ENCODE peak calls at places on chromosomes 3 and 15, in ten cellular contexts. B, R, U, Z, H, M, W, D, X and S are unnamed samples.

GRCh38 chr3:175005193-175005592 is 146.1 kb downstream of the NAALADL2 start:
- DNase-seq in H (no peak), R (no peak), M (no peak), B (no peak), X (no peak), D (no peak), U (no peak), W (no peak), Z (no peak), S (no peak)

GRCh38 chr15:59539799-59540198 is 71.8 kb upstream of the GCNT3 start:
- DNase-seq in U (peak; percentile 20), X (no peak), M (no peak), R (no peak), Z (no peak), D (no peak), W (no peak), H (no peak), B (no peak), S (no peak)

GRCh38 chr15:67902579-67902979 is 62.7 kb upstream of the RNU6-1 start:
- DNase-seq in H (no peak), Z (no peak), D (no peak), M (no peak), R (no peak), B (no peak), X (no peak), W (no peak), U (no peak), S (no peak)

GRCh38 chr3:194782767-194783404 is 97.2 kb downstream of the FAM43A start:
- DNase-seq in W (no peak), U (no peak), D (no peak), H (no peak), B (no peak), R (no peak), X (no peak), Z (no peak), M (no peak), S (no peak)

GRCh38 chr15:82663186-82663600 is 16.0 kb upstream of the CPEB1 start:
- DNase-seq in W (no peak), H (peak; percentile 30), R (peak; percentile 78), Z (no peak), D (no peak), B (no peak), M (no peak), X (peak; percentile 69), U (peak; percentile 52), S (peak; percentile 17)

GRCh38 chr3:186682734-186683133 is 16.9 kb downstream of the HRG start:
- DNase-seq in X (no peak), W (no peak), B (no peak), U (no peak), R (no peak), M (no peak), D (no peak), Z (no peak), H (no peak), S (peak; percentile 0)

GRCh38 chr3:135514064-135514455 is 451.5 kb upstream of the PPP2R3A start:
- DNase-seq in W (no peak), X (no peak), U (peak; percentile 0), D (no peak), B (no peak), H (no peak), Z (no peak), R (no peak), M (no peak), S (no peak)

GRCh38 chr3:9916734-9917680 is at the start of gene IL17RC:
- DNase-seq in W (no peak), H (no peak), R (peak; percentile 27), Z (no peak), D (no peak), M (peak; percentile 92), X (no peak), B (peak; percentile 37), U (peak; percentile 94), S (peak; percentile 77)

GRCh38 chr3:174198199-174198598 is 660.9 kb upstream of the NAALADL2 start:
- DNase-seq in R (no peak), H (no peak), W (no peak), B (no peak), X (no peak), M (no peak), D (no peak), U (no peak), Z (no peak), S (peak; percentile 78)

GRCh38 chr3:134627831-134628230 is 23.0 kb downstream of the KY start:
- DNase-seq in Z (no peak), R (no peak), B (no peak), H (no peak), U (peak; percentile 21), M (no peak), W (no peak), X (no peak), D (no peak), S (no peak)